ENCODE peak calls at places on chromosomes 1 and 21, in five cellular contexts. W is choroid plexus epithelial cell, F is astrocyte of the spinal cord, S is mucosa of descending colon, C is heart left ventricle. G is an unnamed sample.

GRCh38 chr1:8712413-8713229 is 104.8 kb downstream of the RERE start:
- DNase-seq in W (peak; percentile 92), F (peak; percentile 90), S (no peak), C (no peak), G (peak; percentile 64)

GRCh38 chr1:219555031-219555667 is 57.8 kb downstream of the ZC3H11B start:
- DNase-seq in W (peak; percentile 71), F (peak; percentile 81), S (no peak), C (no peak), G (peak; percentile 80)

GRCh38 chr1:81029266-81029665 is 771.5 kb upstream of the ADGRL2 start:
- DNase-seq in W (peak; percentile 16), F (no peak), S (no peak), C (no peak), G (no peak)

GRCh38 chr21:14545906-14546480 is at the start of gene SAMSN1:
- DNase-seq in W (peak; percentile 45), F (no peak), S (peak; percentile 60), C (peak; percentile 35), G (no peak)

GRCh38 chr1:217498209-217498608 is 132.7 kb downstream of the GPATCH2 start:
- DNase-seq in W (no peak), F (no peak), S (no peak), C (no peak), G (no peak)

GRCh38 chr21:41957991-41958766 is 4.4 kb upstream of the C2CD2 start:
- DNase-seq in W (peak; percentile 96), F (peak; percentile 95), S (peak; percentile 57), C (peak; percentile 88), G (peak; percentile 93)

GRCh38 chr1:80448081-80448480 is 1352.7 kb upstream of the ADGRL2 start:
- DNase-seq in W (peak; percentile 4), F (peak; percentile 22), S (no peak), C (no peak), G (peak; percentile 22)

GRCh38 chr1:194710671-194711070 is 1524.3 kb upstream of the B3GALT2 start:
- DNase-seq in W (no peak), F (no peak), S (no peak), C (peak; percentile 50), G (no peak)

GRCh38 chr1:48572632-48573258 is 100.7 kb upstream of the SPATA6 start:
- DNase-seq in W (peak; percentile 70), F (peak; percentile 51), S (peak; percentile 7), C (peak; percentile 35), G (peak; percentile 42)

GRCh38 chr21:18499761-18500376 is 96.3 kb upstream of the TMPRSS15 start:
- DNase-seq in W (peak; percentile 73), F (peak; percentile 65), S (peak; percentile 81), C (no peak), G (peak; percentile 41)

GRCh38 chr1:180623579-180624347 is 8.1 kb upstream of the XPR1 start:
- DNase-seq in W (peak; percentile 70), F (peak; percentile 32), S (peak; percentile 27), C (no peak), G (no peak)

DNA sequence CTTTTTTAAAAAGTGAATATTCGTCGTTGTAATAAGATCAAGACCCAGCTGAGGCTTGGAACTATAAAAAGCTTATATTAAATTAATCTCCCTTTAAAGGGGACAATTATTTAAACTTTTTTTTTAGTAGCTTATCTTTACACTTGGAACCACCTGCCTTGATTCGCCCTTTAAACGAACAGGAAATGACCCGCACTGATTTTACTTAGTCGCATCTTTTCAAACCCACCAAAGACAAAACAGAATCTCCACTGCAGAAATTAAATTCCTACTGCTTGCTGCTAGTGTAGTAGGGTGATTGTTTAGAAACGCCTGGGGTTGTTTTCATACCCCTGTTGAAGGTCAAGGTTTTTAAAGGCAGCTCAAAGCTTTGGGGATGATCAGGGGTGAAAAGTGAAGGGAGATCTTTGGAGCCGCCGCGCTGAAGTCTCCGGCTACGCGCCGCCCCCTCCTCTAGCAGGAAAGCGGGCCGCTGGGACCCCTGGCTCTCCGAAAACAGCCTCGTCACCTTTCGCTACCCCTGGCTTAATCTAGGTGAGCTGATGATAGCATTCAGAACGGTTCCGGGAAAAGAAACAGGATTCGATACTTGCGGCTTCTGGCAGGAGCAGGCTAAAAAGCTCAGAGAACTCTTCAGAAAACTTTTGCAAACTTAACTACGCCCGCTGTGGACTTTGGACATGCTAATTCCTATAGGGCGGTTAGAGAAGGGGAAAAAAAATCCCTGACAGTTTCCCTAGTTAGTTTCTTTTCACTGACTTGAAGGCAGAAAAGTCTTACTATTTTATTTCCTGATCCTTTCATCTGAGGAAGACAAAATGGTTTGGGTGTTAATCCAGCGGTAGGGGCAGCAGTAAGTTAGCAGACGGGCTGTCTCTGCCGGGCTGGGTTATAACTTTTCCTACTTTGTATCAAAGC is 163.2 kb downstream of the RUNX1 start:
- DNase-seq in W (no peak), F (peak; percentile 41), S (peak; percentile 85), C (no peak), G (no peak)
- H3K4me3 ChIP-seq in W (peak overlapping the region; percentile 94), F (peak overlapping the region; percentile 73), S (peak overlapping the region; percentile 55), C (peak overlapping the region; percentile 65), G (peak overlapping the region; percentile 89)

GRCh38 chr1:998051-998821 is 1.7 kb downstream of the HES4 start:
- DNase-seq in W (no peak), F (no peak), S (no peak), C (no peak), G (no peak)
- TF ChIP-seq CTCF in W (no peak), F (no peak), S (no peak), C (no peak), G (no peak)

GRCh38 chr1:153789478-153790148 is 14.4 kb downstream of the SLC27A3 start:
- DNase-seq in W (no peak), F (no peak), S (no peak), C (peak; percentile 27), G (no peak)
- H3K4me3 ChIP-seq in W (no peak overlapping the region), F (no peak overlapping the region), S (no peak overlapping the region), C (peak overlapping the region; percentile 45), G (no peak overlapping the region)

GRCh38 chr1:4627353-4627752 is 27.1 kb upstream of the AJAP1 start:
- DNase-seq in W (no peak), F (no peak), S (no peak), C (no peak), G (no peak)

GRCh38 chr1:4626061-4626460 is 28.3 kb upstream of the AJAP1 start:
- DNase-seq in W (no peak), F (no peak), S (no peak), C (no peak), G (no peak)

GRCh38 chr1:4624801-4625200 is 29.6 kb upstream of the AJAP1 start:
- DNase-seq in W (no peak), F (no peak), S (no peak), C (no peak), G (no peak)

GRCh38 chr1:4628992-4629391 is 25.4 kb upstream of the AJAP1 start:
- DNase-seq in W (no peak), F (no peak), S (no peak), C (no peak), G (no peak)

GRCh38 chr1:4626560-4627319 is 27.7 kb upstream of the AJAP1 start:
- DNase-seq in W (no peak), F (no peak), S (no peak), C (no peak), G (no peak)
- TF ChIP-seq CTCF in W (no peak), F (no peak), S (no peak), C (no peak), G (no peak)

GRCh38 chr1:155247667-155248563 is 7.4 kb downstream of the ENTREP3 start:
- DNase-seq in W (no peak), F (no peak), S (no peak), C (no peak), G (no peak)

GRCh38 chr1:155253208-155253607 is 2.1 kb downstream of the ENTREP3 start:
- DNase-seq in W (no peak), F (no peak), S (no peak), C (no peak), G (no peak)

GRCh38 chr1:155251566-155251965 is 3.7 kb downstream of the ENTREP3 start:
- DNase-seq in W (no peak), F (no peak), S (no peak), C (no peak), G (no peak)

GRCh38 chr1:155250246-155250632 is 5.0 kb downstream of the ENTREP3 start:
- DNase-seq in W (no peak), F (no peak), S (no peak), C (no peak), G (no peak)

GRCh38 chr1:155250633-155251449 is 4.4 kb downstream of the ENTREP3 start:
- DNase-seq in W (peak; percentile 94), F (peak; percentile 90), S (peak; percentile 96), C (peak; percentile 93), G (peak; percentile 79)
- H3K4me3 ChIP-seq in W (peak overlapping the region; percentile 45), F (no peak overlapping the region), S (no peak overlapping the region), C (peak overlapping the region; percentile 45), G (peak overlapping the region; percentile 18)

GRCh38 chr1:55209247-55209646 is 5.9 kb downstream of the USP24 start:
- DNase-seq in W (no peak), F (no peak), S (no peak), C (no peak), G (no peak)
- TF ChIP-seq CTCF in W (no peak), F (no peak), S (no peak), C (no peak), G (no peak)

DNA sequence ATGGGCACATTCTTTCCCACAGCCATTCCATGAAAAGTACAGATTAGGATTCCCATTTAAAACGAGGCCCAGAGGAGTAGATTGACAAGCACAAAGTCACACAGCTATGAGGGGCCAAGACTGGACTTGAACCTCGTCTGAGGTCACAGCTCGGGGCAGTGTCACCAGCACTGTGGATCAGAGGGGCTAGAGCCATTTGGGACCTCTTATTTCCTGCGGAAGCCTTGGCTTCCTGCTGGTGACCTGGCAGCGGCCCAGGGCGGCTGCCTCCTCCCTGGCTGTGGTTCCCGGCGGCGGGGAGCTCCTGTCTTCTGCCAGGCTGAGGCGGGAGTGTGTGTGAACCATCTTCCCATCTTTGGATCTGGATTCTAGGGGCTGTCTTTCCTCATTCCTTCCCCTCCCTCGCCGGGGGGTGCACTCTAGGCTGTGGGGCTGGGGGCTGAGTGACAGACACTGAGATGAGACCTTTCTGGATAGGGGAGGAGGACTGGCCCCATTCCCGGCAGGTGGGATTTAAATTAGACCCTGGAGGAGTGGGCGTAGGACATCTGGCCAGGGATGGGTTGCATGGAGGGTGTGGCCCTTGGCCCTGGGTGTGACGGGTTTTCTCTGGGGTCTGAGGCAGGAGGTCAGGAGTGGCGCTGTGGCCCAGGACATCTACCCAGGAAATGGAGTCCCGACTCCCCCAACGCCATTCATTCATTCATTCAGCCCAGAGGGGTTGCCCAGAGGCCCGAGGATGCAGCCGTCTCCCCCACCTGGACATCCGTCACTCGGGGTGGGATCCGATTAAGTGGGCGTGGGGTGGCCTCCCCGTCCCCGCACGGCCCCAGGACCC is 908 bp downstream of the ATP13A2 start:
- DNase-seq in W (no peak), F (no peak), S (peak; percentile 60), C (peak; percentile 71), G (no peak)
- H3K4me3 ChIP-seq in W (peak overlapping the region; percentile 76), F (peak overlapping the region; percentile 63), S (peak overlapping the region; percentile 44), C (peak overlapping the region; percentile 98), G (peak overlapping the region; percentile 71)

DNA sequence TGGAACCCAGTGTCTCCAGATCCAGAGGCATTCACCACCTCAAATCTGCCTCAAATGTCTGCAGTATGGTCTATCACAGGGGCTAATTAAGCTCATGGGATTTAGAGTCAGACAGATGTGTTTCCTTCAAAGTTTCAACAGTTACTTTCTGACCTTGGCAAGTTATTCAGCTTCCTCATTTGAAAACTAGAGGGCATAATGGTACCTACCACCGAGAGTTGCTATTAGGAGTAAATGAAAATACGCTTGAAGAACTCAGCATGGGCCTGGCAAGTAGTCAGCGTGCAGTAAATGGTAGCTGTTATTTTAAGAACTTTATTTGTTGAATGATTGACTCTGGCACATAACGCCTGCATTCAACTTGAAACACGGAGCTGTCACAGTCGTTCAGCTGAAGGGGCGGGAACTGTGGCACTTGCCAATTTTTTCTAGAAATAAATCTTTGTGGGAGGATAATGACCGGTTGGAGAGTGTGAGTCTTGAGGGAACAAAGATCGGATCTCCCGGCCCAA is 1.2 kb upstream of the CAP1 start:
- DNase-seq in W (peak; percentile 68), F (no peak), S (peak; percentile 79), C (no peak), G (peak; percentile 20)
- TF ChIP-seq CTCF in W (peak; percentile 20), F (no peak), S (no peak), C (no peak), G (peak; percentile 12)